ENCODE peak calls at places on chromosome 5, in four cellular contexts. One of them, this sample, is unnamed.

GRCh38 chr5:1292139-1292538 is 2.7 kb downstream of the TERT start:
- DNase-seq in IMR-90: no peak
- DNase-seq in GM12878: no peak
- DNase-seq in K562: no peak
- DNase-seq in this sample: no peak

GRCh38 chr5:150780180-150780692 is 1.7 kb downstream of the SMIM3 start:
- DNase-seq in K562: no peak
- DNase-seq in GM12878: peak
- DNase-seq in IMR-90: peak
- DNase-seq in this sample: no peak

GRCh38 chr5:139710370-139711066 is 62.4 kb downstream of the CXXC5 start:
- DNase-seq in K562: peak
- DNase-seq in IMR-90: peak
- DNase-seq in GM12878: no peak
- DNase-seq in this sample: no peak

GRCh38 chr5:78569441-78569840 is 79.1 kb downstream of the LHFPL2 start:
- DNase-seq in GM12878: no peak
- DNase-seq in K562: no peak
- DNase-seq in IMR-90: peak
- DNase-seq in this sample: peak

GRCh38 chr5:139774980-139775654 is 20.5 kb upstream of the PSD2 start:
- DNase-seq in GM12878: no peak
- DNase-seq in K562: peak
- DNase-seq in IMR-90: peak
- DNase-seq in this sample: peak

GRCh38 chr5:37211661-37212060 is 37.5 kb downstream of the CPLANE1 start:
- DNase-seq in IMR-90: no peak
- DNase-seq in GM12878: no peak
- DNase-seq in K562: no peak
- DNase-seq in this sample: no peak

GRCh38 chr5:159519365-159519764 is 189.1 kb upstream of the IL12B start:
- DNase-seq in IMR-90: no peak
- DNase-seq in K562: no peak
- DNase-seq in GM12878: no peak
- DNase-seq in this sample: no peak

GRCh38 chr5:13524931-13525330 is 419.6 kb downstream of the DNAH5 start:
- DNase-seq in K562: no peak
- DNase-seq in GM12878: no peak
- DNase-seq in IMR-90: no peak
- DNase-seq in this sample: no peak

GRCh38 chr5:96228449-96228848 is 204.6 kb downstream of the PCSK1 start:
- DNase-seq in IMR-90: peak
- DNase-seq in GM12878: no peak
- DNase-seq in K562: no peak
- DNase-seq in this sample: no peak

GRCh38 chr5:160233215-160233614 is 3.9 kb downstream of the FABP6 start:
- DNase-seq in IMR-90: peak
- DNase-seq in K562: peak
- DNase-seq in GM12878: peak
- DNase-seq in this sample: no peak

GRCh38 chr5:149205625-149206523 is 64.6 kb downstream of the ABLIM3 start:
- DNase-seq in IMR-90: peak
- DNase-seq in K562: no peak
- DNase-seq in GM12878: no peak
- DNase-seq in this sample: no peak

GRCh38 chr5:30808996-30809395 is 384.5 kb upstream of the CDH6 start:
- DNase-seq in GM12878: no peak
- DNase-seq in K562: no peak
- DNase-seq in IMR-90: peak
- DNase-seq in this sample: no peak

GRCh38 chr5:136081192-136081591 is 51.5 kb upstream of the SMAD5 start:
- DNase-seq in K562: no peak
- DNase-seq in GM12878: no peak
- DNase-seq in IMR-90: no peak
- DNase-seq in this sample: no peak

GRCh38 chr5:69493235-69493925 is 790 bp downstream of the OCLN start:
- DNase-seq in GM12878: no peak
- DNase-seq in IMR-90: no peak
- DNase-seq in K562: no peak
- DNase-seq in this sample: peak

GRCh38 chr5:17149786-17150185 is 67.6 kb upstream of the BASP1 start:
- DNase-seq in IMR-90: no peak
- DNase-seq in GM12878: no peak
- DNase-seq in K562: no peak
- DNase-seq in this sample: no peak

GRCh38 chr5:53194086-53194485 is 84.5 kb upstream of the MOCS2 start:
- DNase-seq in IMR-90: peak
- DNase-seq in K562: no peak
- DNase-seq in GM12878: no peak
- DNase-seq in this sample: no peak

GRCh38 chr5:147234098-147234824 is 565 bp upstream of the STK32A start:
- DNase-seq in K562: no peak
- DNase-seq in IMR-90: no peak
- DNase-seq in GM12878: no peak
- DNase-seq in this sample: no peak

GRCh38 chr5:179986328-179986727 is 78.6 kb upstream of the TBC1D9B start:
- DNase-seq in K562: peak
- DNase-seq in IMR-90: no peak
- DNase-seq in GM12878: no peak
- DNase-seq in this sample: peak

GRCh38 chr5:139138790-139139189 is 59.4 kb downstream of the SIL1 start:
- DNase-seq in K562: no peak
- DNase-seq in IMR-90: peak
- DNase-seq in GM12878: no peak
- DNase-seq in this sample: peak

GRCh38 chr5:71666321-71666720 is 52.8 kb upstream of the CARTPT start:
- DNase-seq in K562: no peak
- DNase-seq in GM12878: no peak
- DNase-seq in IMR-90: no peak
- DNase-seq in this sample: no peak

GRCh38 chr5:113384787-113385186 is 50.0 kb downstream of the TSSK1B start:
- DNase-seq in GM12878: no peak
- DNase-seq in K562: no peak
- DNase-seq in IMR-90: no peak
- DNase-seq in this sample: no peak

GRCh38 chr5:68505917-68506860 is 290.6 kb downstream of the PIK3R1 start:
- DNase-seq in GM12878: no peak
- DNase-seq in IMR-90: peak
- DNase-seq in K562: peak
- DNase-seq in this sample: no peak

GRCh38 chr5:139745121-139745799 is 50.3 kb upstream of the PSD2 start:
- DNase-seq in IMR-90: peak
- DNase-seq in K562: peak
- DNase-seq in GM12878: no peak
- DNase-seq in this sample: no peak

GRCh38 chr5:170752257-170753215 is 31.0 kb upstream of the GABRP start:
- DNase-seq in K562: no peak
- DNase-seq in GM12878: no peak
- DNase-seq in IMR-90: no peak
- DNase-seq in this sample: no peak

GRCh38 chr5:38382898-38383297 is 124.5 kb downstream of the EGFLAM start:
- DNase-seq in K562: peak
- DNase-seq in GM12878: peak
- DNase-seq in IMR-90: peak
- DNase-seq in this sample: peak

GRCh38 chr5:1654786-1655495 is 131.2 kb upstream of the LPCAT1 start:
- DNase-seq in K562: no peak
- DNase-seq in IMR-90: no peak
- DNase-seq in GM12878: no peak
- DNase-seq in this sample: no peak

GRCh38 chr5:31225118-31225517 is 31.6 kb downstream of the CDH6 start:
- DNase-seq in K562: no peak
- DNase-seq in IMR-90: peak
- DNase-seq in GM12878: no peak
- DNase-seq in this sample: no peak

GRCh38 chr5:172322028-172322965 is 38.7 kb upstream of the UBTD2 start:
- DNase-seq in K562: no peak
- DNase-seq in GM12878: no peak
- DNase-seq in IMR-90: no peak
- DNase-seq in this sample: no peak

GRCh38 chr5:154002093-154002492 is 36.6 kb downstream of the FAM114A2 start:
- DNase-seq in IMR-90: peak
- DNase-seq in K562: no peak
- DNase-seq in GM12878: no peak
- DNase-seq in this sample: peak

GRCh38 chr5:75734913-75735789 is 17.9 kb upstream of the POC5 start:
- DNase-seq in IMR-90: peak
- DNase-seq in GM12878: peak
- DNase-seq in K562: peak
- DNase-seq in this sample: no peak

GRCh38 chr5:3325206-3325605 is 270.4 kb upstream of the IRX1 start:
- DNase-seq in GM12878: no peak
- DNase-seq in IMR-90: no peak
- DNase-seq in K562: no peak
- DNase-seq in this sample: no peak

GRCh38 chr5:10192309-10192708 is 57.4 kb downstream of the ATPSCKMT start:
- DNase-seq in GM12878: no peak
- DNase-seq in IMR-90: peak
- DNase-seq in K562: no peak
- DNase-seq in this sample: no peak

GRCh38 chr5:10633271-10634049 is 69.6 kb downstream of the ANKRD33B start:
- DNase-seq in GM12878: no peak
- DNase-seq in IMR-90: no peak
- DNase-seq in K562: no peak
- DNase-seq in this sample: peak

GRCh38 chr5:36704131-36704530 is 97.7 kb downstream of the SLC1A3 start:
- DNase-seq in K562: no peak
- DNase-seq in GM12878: no peak
- DNase-seq in IMR-90: no peak
- DNase-seq in this sample: no peak

GRCh38 chr5:86143837-86144236 is 473.9 kb upstream of the COX7C start:
- DNase-seq in GM12878: no peak
- DNase-seq in K562: no peak
- DNase-seq in IMR-90: no peak
- DNase-seq in this sample: no peak

GRCh38 chr5:9156282-9156681 is 389.6 kb downstream of the SEMA5A start:
- DNase-seq in IMR-90: peak
- DNase-seq in K562: no peak
- DNase-seq in GM12878: no peak
- DNase-seq in this sample: no peak

DNA sequence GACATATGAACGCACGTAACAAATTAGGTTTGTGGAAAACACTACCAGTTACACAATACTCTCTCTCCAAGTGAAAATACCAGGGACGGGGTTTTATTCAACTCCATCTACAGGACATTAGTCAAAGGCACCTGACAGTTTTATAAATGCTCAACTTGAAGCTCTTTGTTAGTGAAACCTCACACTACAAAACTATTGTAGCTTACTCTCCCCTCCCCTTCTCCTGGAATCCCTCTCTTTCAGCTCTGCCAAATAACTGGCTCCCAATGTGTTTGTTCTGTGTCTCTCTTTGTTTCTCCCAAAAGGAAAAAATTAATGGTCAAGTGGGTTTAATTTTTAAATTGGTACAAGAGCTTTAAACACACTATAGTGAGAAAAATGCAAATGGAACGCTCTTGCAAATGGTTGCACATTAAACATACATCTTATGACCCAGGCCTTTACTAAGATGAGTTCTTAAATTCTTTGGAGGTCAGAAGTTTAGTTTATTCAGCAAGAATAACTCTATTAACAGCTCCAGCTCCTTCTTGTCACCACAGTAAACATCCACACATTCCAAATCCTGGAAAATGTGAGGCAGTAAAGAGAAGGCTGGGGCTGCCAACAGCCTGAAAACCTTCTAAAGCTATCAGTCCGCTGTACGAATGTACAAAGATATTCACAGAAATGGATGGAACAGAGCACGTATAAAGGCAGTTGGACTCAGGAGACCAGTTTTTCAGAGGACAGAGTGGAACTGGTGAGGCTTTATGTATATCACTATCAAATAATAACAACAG is 48.3 kb downstream of the ZNF608 start:
- DNase-seq in K562: no peak
- DNase-seq in IMR-90: peak
- DNase-seq in GM12878: no peak
- DNase-seq in this sample: peak
- TF ChIP-seq FOS in K562: no peak
- TF ChIP-seq FOS in IMR-90: no peak
- TF ChIP-seq FOS in GM12878: no peak
- TF ChIP-seq FOS in this sample: no peak

DNA sequence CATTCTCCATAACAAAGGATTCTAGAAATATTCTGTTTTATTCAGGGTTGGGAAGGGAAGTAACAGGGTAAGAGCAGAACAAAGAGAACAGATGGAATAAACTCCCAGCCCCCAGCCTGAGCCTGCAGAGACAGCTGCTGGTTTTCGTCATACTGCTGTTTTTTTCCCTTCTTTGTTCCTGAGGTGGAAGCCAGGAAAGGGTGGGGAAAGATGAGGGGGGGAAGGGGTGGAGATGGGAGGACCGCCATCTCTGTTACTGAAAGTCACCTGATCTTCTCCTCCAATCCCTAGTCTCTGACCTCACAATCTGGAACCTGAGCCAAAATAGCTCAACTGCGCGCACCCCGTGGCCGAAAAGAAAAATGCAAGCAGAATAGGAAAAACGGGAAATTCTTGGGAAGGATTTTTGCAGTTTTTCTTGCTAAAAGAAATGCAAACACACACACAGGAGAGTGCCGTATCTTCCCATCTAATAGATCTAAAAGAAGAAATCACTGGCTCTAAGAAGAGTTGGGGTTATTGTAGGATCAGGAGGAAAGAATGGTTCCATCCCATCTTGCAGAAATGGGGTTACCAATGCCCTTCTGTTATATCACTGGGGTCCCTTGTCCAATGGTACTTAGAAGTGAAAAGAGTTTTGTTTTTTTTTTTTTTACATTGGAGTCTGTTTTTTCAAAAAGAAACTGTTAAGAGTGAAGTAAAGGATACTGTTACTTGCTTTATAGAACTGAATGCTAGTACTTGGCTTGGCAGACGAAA is 57.9 kb downstream of the DIAPH1 start:
- DNase-seq in IMR-90: peak
- DNase-seq in K562: peak
- DNase-seq in GM12878: no peak
- DNase-seq in this sample: peak
- TF ChIP-seq POLR2A in IMR-90: peak
- TF ChIP-seq POLR2A in K562: no peak
- TF ChIP-seq POLR2A in GM12878: no peak
- TF ChIP-seq POLR2A in this sample: no peak

GRCh38 chr5:82509726-82510125 is 231.6 kb upstream of the RPS23 start:
- DNase-seq in GM12878: no peak
- DNase-seq in K562: no peak
- DNase-seq in IMR-90: no peak
- DNase-seq in this sample: no peak

GRCh38 chr5:82513739-82514138 is 235.6 kb upstream of the RPS23 start:
- DNase-seq in IMR-90: no peak
- DNase-seq in K562: no peak
- DNase-seq in GM12878: no peak
- DNase-seq in this sample: no peak

GRCh38 chr5:82517544-82517943 is 239.4 kb upstream of the RPS23 start:
- DNase-seq in K562: no peak
- DNase-seq in IMR-90: no peak
- DNase-seq in GM12878: no peak
- DNase-seq in this sample: no peak

GRCh38 chr5:82512025-82512424 is 233.9 kb upstream of the RPS23 start:
- DNase-seq in GM12878: peak
- DNase-seq in IMR-90: no peak
- DNase-seq in K562: no peak
- DNase-seq in this sample: no peak
- TF ChIP-seq FOS in GM12878: no peak
- TF ChIP-seq FOS in IMR-90: no peak
- TF ChIP-seq FOS in K562: no peak
- TF ChIP-seq FOS in this sample: no peak

GRCh38 chr5:56814963-56815656 is at the start of gene MAP3K1:
- DNase-seq in IMR-90: peak
- DNase-seq in K562: peak
- DNase-seq in GM12878: no peak
- DNase-seq in this sample: peak
- TF ChIP-seq POLR2A in IMR-90: no peak
- TF ChIP-seq POLR2A in K562: peak
- TF ChIP-seq POLR2A in GM12878: peak
- TF ChIP-seq POLR2A in this sample: no peak

This sample was measured in endothelial cell of umbilical vein.